ENCODE peak calls at places on chromosomes 2 and 18, in nine cellular contexts. B is PC-9, M is epithelial cell of esophagus, E is left ventricle myocardium inferior, T is HCT116, V is fibroblast of lung, O is prostate gland, D is choroid plexus epithelial cell, H is cardiac fibroblast. L is an unnamed sample.
A peak's percentile ranks its signal among the peaks of the same experiment; 100 is the strongest.

GRCh38 chr18:73614812-73615211 is 532.8 kb downstream of the FBXO15 start:
- DNase-seq in B (peak; percentile 14), M (peak; percentile 98), E (no peak), T (no peak), V (peak; percentile 99), O (no peak), D (peak; percentile 65), H (peak; percentile 75), L (peak; percentile 94)

GRCh38 chr2:101204400-101205095 is 48.1 kb upstream of the CNOT11 start:
- DNase-seq in B (no peak), M (no peak), E (no peak), T (no peak), V (no peak), O (no peak), D (peak; percentile 38), H (peak; percentile 19), L (peak; percentile 13)

GRCh38 chr2:25825238-25825637 is 53.0 kb downstream of the ASXL2 start:
- DNase-seq in B (no peak), M (peak; percentile 49), E (no peak), T (no peak), V (no peak), O (no peak), D (no peak), H (no peak), L (no peak)

GRCh38 chr18:71398530-71398929 is 1109.7 kb downstream of the SOCS6 start:
- DNase-seq in B (no peak), M (no peak), E (no peak), T (no peak), V (peak; percentile 9), O (no peak), D (peak; percentile 70), H (peak; percentile 36), L (peak; percentile 17)

GRCh38 chr2:88933980-88934379 is 242.5 kb downstream of the RPIA start:
- DNase-seq in B (no peak), M (peak; percentile 12), E (no peak), T (no peak), V (no peak), O (no peak), D (peak; percentile 46), H (no peak), L (no peak)

GRCh38 chr2:66478311-66478710 is 43.4 kb downstream of the MEIS1 start:
- DNase-seq in B (no peak), M (no peak), E (no peak), T (no peak), V (no peak), O (no peak), D (no peak), H (no peak), L (no peak)

GRCh38 chr18:59057969-59058368 is 81.7 kb upstream of the SEC11C start:
- DNase-seq in B (no peak), M (no peak), E (no peak), T (no peak), V (peak; percentile 88), O (no peak), D (peak; percentile 21), H (peak; percentile 78), L (peak; percentile 69)

GRCh38 chr2:122096788-122097187 is 341.3 kb downstream of the TSN start:
- DNase-seq in B (no peak), M (no peak), E (no peak), T (no peak), V (no peak), O (no peak), D (no peak), H (peak; percentile 4), L (no peak)

GRCh38 chr18:5964596-5964995 is 69.3 kb upstream of the TMEM200C start:
- DNase-seq in B (no peak), M (no peak), E (no peak), T (no peak), V (no peak), O (no peak), D (no peak), H (no peak), L (no peak)

GRCh38 chr18:7958081-7958896 is 391.2 kb downstream of the PTPRM start:
- DNase-seq in B (no peak), M (peak; percentile 38), E (no peak), T (no peak), V (peak; percentile 20), O (no peak), D (peak; percentile 61), H (peak; percentile 49), L (peak; percentile 44)

GRCh38 chr2:231648579-231649174 is 56.0 kb downstream of the TEX44 start:
- DNase-seq in B (peak; percentile 89), M (peak; percentile 71), E (peak; percentile 70), T (peak; percentile 78), V (peak; percentile 36), O (peak; percentile 61), D (peak; percentile 55), H (peak; percentile 52), L (peak; percentile 35)

GRCh38 chr18:23992119-23992940 is 22.2 kb upstream of the TTC39C start:
- DNase-seq in B (peak; percentile 55), M (peak; percentile 82), E (peak; percentile 51), T (no peak), V (peak; percentile 82), O (peak; percentile 51), D (no peak), H (no peak), L (peak; percentile 56)

GRCh38 chr2:1864301-1864980 is 120.1 kb upstream of the PXDN start:
- DNase-seq in B (no peak), M (no peak), E (no peak), T (no peak), V (no peak), O (no peak), D (no peak), H (no peak), L (no peak)

GRCh38 chr2:29066989-29067605 is 7.2 kb downstream of the PCARE start:
- DNase-seq in B (no peak), M (peak; percentile 97), E (no peak), T (no peak), V (no peak), O (peak; percentile 69), D (no peak), H (no peak), L (no peak)

GRCh38 chr2:98477036-98477435 is 32.4 kb downstream of the INPP4A start:
- DNase-seq in B (no peak), M (no peak), E (no peak), T (no peak), V (no peak), O (no peak), D (no peak), H (no peak), L (no peak)

DNA sequence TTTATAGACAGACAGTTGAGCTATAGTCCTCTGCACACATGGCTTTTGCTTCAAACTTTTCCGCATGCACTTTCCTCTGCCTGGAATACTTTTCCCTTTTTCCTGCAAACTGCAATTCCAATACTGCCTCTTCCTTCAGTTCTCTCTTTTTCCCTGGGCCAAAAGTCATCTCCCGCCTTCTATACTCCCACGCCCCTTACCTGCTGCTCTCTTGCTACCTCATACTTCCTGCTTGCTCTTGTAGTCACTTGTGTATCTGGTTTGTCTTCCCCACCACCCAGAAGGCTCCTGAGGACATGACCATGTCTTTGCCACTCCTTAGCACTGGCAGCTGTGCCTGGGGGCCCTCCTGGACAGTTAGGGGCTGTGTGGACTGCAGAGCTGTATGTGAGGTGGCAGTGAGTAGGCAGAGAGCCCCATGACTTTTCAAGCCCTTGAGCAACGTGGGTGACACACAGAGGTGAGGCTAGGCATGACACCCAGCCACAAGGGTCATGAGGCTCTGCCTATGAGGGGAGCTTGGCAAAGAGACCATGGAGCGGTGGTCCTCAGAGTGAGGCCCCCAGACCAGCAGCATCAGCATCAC is 23.2 kb downstream of the SPEG start:
- DNase-seq in B (peak; percentile 34), M (peak; percentile 72), E (no peak), T (no peak), V (no peak), O (no peak), D (no peak), H (no peak), L (no peak)
- TF ChIP-seq CTCF in B (no peak), M (no peak), E (peak; percentile 29), T (peak; percentile 26), V (no peak), O (no peak), D (no peak), H (no peak), L (no peak)

GRCh38 chr2:120587326-120587996 is 148.2 kb upstream of the GLI2 start:
- DNase-seq in B (no peak), M (no peak), E (no peak), T (no peak), V (no peak), O (no peak), D (no peak), H (no peak), L (no peak)
- H3K4me3 ChIP-seq in B (no peak overlapping the region), M (no peak overlapping the region), E (peak overlapping the region; percentile 50), T (no peak overlapping the region), V (no peak overlapping the region), O (no peak overlapping the region), D (no peak overlapping the region), H (no peak overlapping the region), L (no peak overlapping the region)

DNA sequence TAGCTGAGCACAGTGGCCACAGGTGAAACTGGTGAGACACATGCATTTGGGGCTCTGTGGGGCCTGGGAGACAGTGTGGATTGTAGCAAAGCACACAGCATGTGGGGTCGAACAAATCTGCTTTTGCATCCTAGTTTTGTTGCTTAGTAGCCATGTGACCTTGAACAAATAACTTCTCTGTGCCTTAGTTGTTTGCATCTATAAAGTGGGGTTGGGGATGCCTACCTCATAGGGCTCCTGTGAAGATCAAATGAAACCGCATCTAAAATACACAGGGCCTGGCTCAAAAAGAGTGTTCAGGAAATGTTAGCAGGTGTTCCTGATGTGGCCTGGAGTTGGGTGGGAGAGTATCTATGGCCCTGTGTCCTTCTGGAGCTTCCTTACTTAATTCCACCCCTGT is 30.3 kb upstream of the CATIP start:
- DNase-seq in B (no peak), M (no peak), E (no peak), T (no peak), V (no peak), O (no peak), D (no peak), H (no peak), L (no peak)
- TF ChIP-seq CTCF in B (no peak), M (no peak), E (no peak), T (no peak), V (no peak), O (no peak), D (no peak), H (no peak), L (no peak)

GRCh38 chr2:159134979-159135378 is 151.5 kb downstream of the WDSUB1 start:
- DNase-seq in B (no peak), M (no peak), E (no peak), T (no peak), V (no peak), O (no peak), D (no peak), H (no peak), L (no peak)

GRCh38 chr2:159137511-159138101 is 148.9 kb downstream of the WDSUB1 start:
- DNase-seq in B (no peak), M (peak; percentile 34), E (no peak), T (no peak), V (no peak), O (no peak), D (peak; percentile 40), H (peak; percentile 22), L (no peak)

GRCh38 chr2:159138642-159139182 is 147.8 kb downstream of the WDSUB1 start:
- DNase-seq in B (no peak), M (peak; percentile 28), E (no peak), T (no peak), V (peak; percentile 51), O (no peak), D (peak; percentile 31), H (no peak), L (no peak)

GRCh38 chr2:159133795-159134194 is 152.7 kb downstream of the WDSUB1 start:
- DNase-seq in B (no peak), M (no peak), E (no peak), T (no peak), V (no peak), O (no peak), D (peak; percentile 68), H (peak; percentile 59), L (peak; percentile 43)

GRCh38 chr2:159136405-159136804 is 150.1 kb downstream of the WDSUB1 start:
- DNase-seq in B (no peak), M (no peak), E (no peak), T (no peak), V (no peak), O (no peak), D (no peak), H (no peak), L (no peak)
- H3K4me3 ChIP-seq in B (no peak overlapping the region), M (peak overlapping the region; percentile 33), E (peak overlapping the region; percentile 39), T (no peak overlapping the region), V (no peak overlapping the region), O (no peak overlapping the region), D (peak overlapping the region; percentile 5), H (no peak overlapping the region), L (no peak overlapping the region)